ENCODE peak calls at places on chromosomes 6 and 20, in nine cellular contexts. One of them, this sample, is unnamed.

GRCh38 chr6:2783188-2783957 is 18.2 kb downstream of the WRNIP1 start:
- DNase-seq in H1: no peak
- DNase-seq in hypothalamus: no peak
- DNase-seq in cerebellar nuclear complex: no peak
- DNase-seq in natural killer cell treated with Interleukin-12 subunit alpha and Interleukin-12 subunit beta and Interleukin-15 and Interleukin-18, amount 100 ng/mL, for 72 hours: no peak
- DNase-seq in NCI-H446 treated with DMSO at 0.1 percent for 48 hours: no peak
- DNase-seq in HTR-8/SVneo: no peak
- DNase-seq in hippocampal formation: no peak
- DNase-seq in A172: no peak
- DNase-seq in this sample: no peak

GRCh38 chr20:36303020-36303595 is 3.0 kb upstream of the DLGAP4 start:
- DNase-seq in hippocampal formation: no peak
- DNase-seq in A172: no peak
- DNase-seq in natural killer cell treated with Interleukin-12 subunit alpha and Interleukin-12 subunit beta and Interleukin-15 and Interleukin-18, amount 100 ng/mL, for 72 hours: no peak
- DNase-seq in H1: no peak
- DNase-seq in hypothalamus: no peak
- DNase-seq in NCI-H446 treated with DMSO at 0.1 percent for 48 hours: no peak
- DNase-seq in HTR-8/SVneo: no peak
- DNase-seq in cerebellar nuclear complex: no peak
- DNase-seq in this sample: no peak

GRCh38 chr20:37976862-37977261 is 56.4 kb downstream of the TTI1 start:
- DNase-seq in hypothalamus: no peak
- DNase-seq in NCI-H446 treated with DMSO at 0.1 percent for 48 hours: no peak
- DNase-seq in hippocampal formation: no peak
- DNase-seq in HTR-8/SVneo: no peak
- DNase-seq in cerebellar nuclear complex: no peak
- DNase-seq in H1: no peak
- DNase-seq in A172: no peak
- DNase-seq in natural killer cell treated with Interleukin-12 subunit alpha and Interleukin-12 subunit beta and Interleukin-15 and Interleukin-18, amount 100 ng/mL, for 72 hours: no peak
- DNase-seq in this sample: no peak

GRCh38 chr6:117531346-117531745 is 48.9 kb downstream of the DCBLD1 start:
- DNase-seq in natural killer cell treated with Interleukin-12 subunit alpha and Interleukin-12 subunit beta and Interleukin-15 and Interleukin-18, amount 100 ng/mL, for 72 hours: no peak
- DNase-seq in cerebellar nuclear complex: no peak
- DNase-seq in hypothalamus: no peak
- DNase-seq in HTR-8/SVneo: no peak
- DNase-seq in hippocampal formation: no peak
- DNase-seq in A172: peak; percentile 37
- DNase-seq in NCI-H446 treated with DMSO at 0.1 percent for 48 hours: no peak
- DNase-seq in H1: no peak
- DNase-seq in this sample: no peak

GRCh38 chr6:38610050-38610619 is 29.6 kb downstream of the BTBD9 start:
- DNase-seq in natural killer cell treated with Interleukin-12 subunit alpha and Interleukin-12 subunit beta and Interleukin-15 and Interleukin-18, amount 100 ng/mL, for 72 hours: no peak
- DNase-seq in cerebellar nuclear complex: no peak
- DNase-seq in H1: no peak
- DNase-seq in NCI-H446 treated with DMSO at 0.1 percent for 48 hours: no peak
- DNase-seq in hypothalamus: no peak
- DNase-seq in A172: no peak
- DNase-seq in HTR-8/SVneo: no peak
- DNase-seq in hippocampal formation: no peak
- DNase-seq in this sample: no peak

GRCh38 chr6:107719160-107719559 is 105.0 kb downstream of the SCML4 start:
- DNase-seq in hypothalamus: no peak
- DNase-seq in H1: no peak
- DNase-seq in A172: no peak
- DNase-seq in natural killer cell treated with Interleukin-12 subunit alpha and Interleukin-12 subunit beta and Interleukin-15 and Interleukin-18, amount 100 ng/mL, for 72 hours: no peak
- DNase-seq in cerebellar nuclear complex: no peak
- DNase-seq in HTR-8/SVneo: no peak
- DNase-seq in hippocampal formation: no peak
- DNase-seq in NCI-H446 treated with DMSO at 0.1 percent for 48 hours: no peak
- DNase-seq in this sample: no peak

GRCh38 chr20:50982372-50982771 is 23.8 kb downstream of the MOCS3 start:
- DNase-seq in cerebellar nuclear complex: no peak
- DNase-seq in hippocampal formation: no peak
- DNase-seq in HTR-8/SVneo: no peak
- DNase-seq in hypothalamus: no peak
- DNase-seq in NCI-H446 treated with DMSO at 0.1 percent for 48 hours: no peak
- DNase-seq in natural killer cell treated with Interleukin-12 subunit alpha and Interleukin-12 subunit beta and Interleukin-15 and Interleukin-18, amount 100 ng/mL, for 72 hours: no peak
- DNase-seq in H1: no peak
- DNase-seq in A172: peak; percentile 73
- DNase-seq in this sample: peak; percentile 66

GRCh38 chr6:23601811-23602340 is 524.1 kb upstream of the NRSN1 start:
- DNase-seq in cerebellar nuclear complex: no peak
- DNase-seq in hypothalamus: no peak
- DNase-seq in HTR-8/SVneo: no peak
- DNase-seq in H1: no peak
- DNase-seq in natural killer cell treated with Interleukin-12 subunit alpha and Interleukin-12 subunit beta and Interleukin-15 and Interleukin-18, amount 100 ng/mL, for 72 hours: no peak
- DNase-seq in hippocampal formation: no peak
- DNase-seq in A172: no peak
- DNase-seq in NCI-H446 treated with DMSO at 0.1 percent for 48 hours: no peak
- DNase-seq in this sample: no peak

GRCh38 chr6:154542747-154543146 is 32.3 kb upstream of the CNKSR3 start:
- DNase-seq in hypothalamus: no peak
- DNase-seq in hippocampal formation: no peak
- DNase-seq in natural killer cell treated with Interleukin-12 subunit alpha and Interleukin-12 subunit beta and Interleukin-15 and Interleukin-18, amount 100 ng/mL, for 72 hours: no peak
- DNase-seq in H1: peak; percentile 83
- DNase-seq in HTR-8/SVneo: no peak
- DNase-seq in A172: no peak
- DNase-seq in cerebellar nuclear complex: no peak
- DNase-seq in NCI-H446 treated with DMSO at 0.1 percent for 48 hours: no peak
- DNase-seq in this sample: no peak

GRCh38 chr20:33851842-33852466 is 40.8 kb downstream of the CHMP4B start:
- DNase-seq in NCI-H446 treated with DMSO at 0.1 percent for 48 hours: no peak
- DNase-seq in natural killer cell treated with Interleukin-12 subunit alpha and Interleukin-12 subunit beta and Interleukin-15 and Interleukin-18, amount 100 ng/mL, for 72 hours: no peak
- DNase-seq in HTR-8/SVneo: no peak
- DNase-seq in H1: no peak
- DNase-seq in A172: no peak
- DNase-seq in hippocampal formation: no peak
- DNase-seq in cerebellar nuclear complex: no peak
- DNase-seq in hypothalamus: no peak
- DNase-seq in this sample: no peak

GRCh38 chr6:34063641-34064040 is 82.2 kb downstream of the GRM4 start:
- DNase-seq in hippocampal formation: no peak
- DNase-seq in H1: no peak
- DNase-seq in NCI-H446 treated with DMSO at 0.1 percent for 48 hours: peak; percentile 51
- DNase-seq in A172: no peak
- DNase-seq in cerebellar nuclear complex: peak; percentile 84
- DNase-seq in natural killer cell treated with Interleukin-12 subunit alpha and Interleukin-12 subunit beta and Interleukin-15 and Interleukin-18, amount 100 ng/mL, for 72 hours: no peak
- DNase-seq in hypothalamus: no peak
- DNase-seq in HTR-8/SVneo: no peak
- DNase-seq in this sample: no peak

GRCh38 chr20:2449386-2449785 is 21.2 kb downstream of the SNRPB start:
- DNase-seq in A172: no peak
- DNase-seq in hypothalamus: no peak
- DNase-seq in hippocampal formation: no peak
- DNase-seq in NCI-H446 treated with DMSO at 0.1 percent for 48 hours: no peak
- DNase-seq in H1: no peak
- DNase-seq in natural killer cell treated with Interleukin-12 subunit alpha and Interleukin-12 subunit beta and Interleukin-15 and Interleukin-18, amount 100 ng/mL, for 72 hours: no peak
- DNase-seq in HTR-8/SVneo: no peak
- DNase-seq in cerebellar nuclear complex: no peak
- DNase-seq in this sample: no peak

GRCh38 chr6:31405996-31406395 is 2.6 kb downstream of the MICA start:
- DNase-seq in natural killer cell treated with Interleukin-12 subunit alpha and Interleukin-12 subunit beta and Interleukin-15 and Interleukin-18, amount 100 ng/mL, for 72 hours: no peak
- DNase-seq in cerebellar nuclear complex: no peak
- DNase-seq in NCI-H446 treated with DMSO at 0.1 percent for 48 hours: no peak
- DNase-seq in HTR-8/SVneo: no peak
- DNase-seq in H1: no peak
- DNase-seq in A172: no peak
- DNase-seq in hypothalamus: no peak
- DNase-seq in hippocampal formation: no peak
- DNase-seq in this sample: peak; percentile 72

GRCh38 chr6:27865952-27866369 is 46.2 kb downstream of the OR2B2 start:
- DNase-seq in HTR-8/SVneo: no peak
- DNase-seq in hippocampal formation: no peak
- DNase-seq in H1: no peak
- DNase-seq in NCI-H446 treated with DMSO at 0.1 percent for 48 hours: no peak
- DNase-seq in natural killer cell treated with Interleukin-12 subunit alpha and Interleukin-12 subunit beta and Interleukin-15 and Interleukin-18, amount 100 ng/mL, for 72 hours: no peak
- DNase-seq in A172: no peak
- DNase-seq in cerebellar nuclear complex: no peak
- DNase-seq in hypothalamus: no peak
- DNase-seq in this sample: peak; percentile 9

GRCh38 chr6:49933526-49933925 is 30.4 kb downstream of the DEFB114 start:
- DNase-seq in natural killer cell treated with Interleukin-12 subunit alpha and Interleukin-12 subunit beta and Interleukin-15 and Interleukin-18, amount 100 ng/mL, for 72 hours: no peak
- DNase-seq in hippocampal formation: no peak
- DNase-seq in NCI-H446 treated with DMSO at 0.1 percent for 48 hours: no peak
- DNase-seq in hypothalamus: no peak
- DNase-seq in A172: no peak
- DNase-seq in cerebellar nuclear complex: no peak
- DNase-seq in HTR-8/SVneo: no peak
- DNase-seq in H1: no peak
- DNase-seq in this sample: no peak

GRCh38 chr20:435558-435957 is 26.8 kb downstream of the TBC1D20 start:
- DNase-seq in A172: no peak
- DNase-seq in H1: no peak
- DNase-seq in cerebellar nuclear complex: no peak
- DNase-seq in hypothalamus: no peak
- DNase-seq in NCI-H446 treated with DMSO at 0.1 percent for 48 hours: no peak
- DNase-seq in natural killer cell treated with Interleukin-12 subunit alpha and Interleukin-12 subunit beta and Interleukin-15 and Interleukin-18, amount 100 ng/mL, for 72 hours: no peak
- DNase-seq in HTR-8/SVneo: no peak
- DNase-seq in hippocampal formation: no peak
- DNase-seq in this sample: no peak

GRCh38 chr6:166777096-166777630 is 150.1 kb upstream of the RPS6KA2 start:
- DNase-seq in HTR-8/SVneo: no peak
- DNase-seq in H1: no peak
- DNase-seq in NCI-H446 treated with DMSO at 0.1 percent for 48 hours: no peak
- DNase-seq in hypothalamus: no peak
- DNase-seq in hippocampal formation: no peak
- DNase-seq in A172: no peak
- DNase-seq in cerebellar nuclear complex: no peak
- DNase-seq in natural killer cell treated with Interleukin-12 subunit alpha and Interleukin-12 subunit beta and Interleukin-15 and Interleukin-18, amount 100 ng/mL, for 72 hours: no peak
- DNase-seq in this sample: no peak

GRCh38 chr6:63923139-63923739 is 287.6 kb downstream of the PHF3 start:
- DNase-seq in NCI-H446 treated with DMSO at 0.1 percent for 48 hours: peak; percentile 29
- DNase-seq in hypothalamus: no peak
- DNase-seq in hippocampal formation: peak; percentile 53
- DNase-seq in HTR-8/SVneo: peak; percentile 45
- DNase-seq in A172: no peak
- DNase-seq in natural killer cell treated with Interleukin-12 subunit alpha and Interleukin-12 subunit beta and Interleukin-15 and Interleukin-18, amount 100 ng/mL, for 72 hours: no peak
- DNase-seq in H1: no peak
- DNase-seq in cerebellar nuclear complex: no peak
- DNase-seq in this sample: no peak

GRCh38 chr6:35008858-35009257 is 119.8 kb downstream of the ANKS1A start:
- DNase-seq in natural killer cell treated with Interleukin-12 subunit alpha and Interleukin-12 subunit beta and Interleukin-15 and Interleukin-18, amount 100 ng/mL, for 72 hours: no peak
- DNase-seq in cerebellar nuclear complex: no peak
- DNase-seq in hypothalamus: peak; percentile 40
- DNase-seq in HTR-8/SVneo: no peak
- DNase-seq in A172: no peak
- DNase-seq in H1: no peak
- DNase-seq in hippocampal formation: peak; percentile 94
- DNase-seq in NCI-H446 treated with DMSO at 0.1 percent for 48 hours: no peak
- DNase-seq in this sample: no peak